ENCODE peak calls at places on chromosomes 16 and 17, in seven cellular contexts. B, A, K, P, R, V and J are unnamed samples.

GRCh38 chr17:47205419-47205963 is 3.7 kb upstream of the MYL4 start:
- DNase-seq in B (no peak), A (no peak), K (peak; percentile 84), P (no peak), R (peak; percentile 39), V (no peak), J (no peak)

GRCh38 chr17:78010759-78011158 is 52.3 kb downstream of the TNRC6C start:
- DNase-seq in B (no peak), A (no peak), K (no peak), P (no peak), R (no peak), V (no peak), J (no peak)

GRCh38 chr17:77601054-77601979 is 357.2 kb upstream of the TNRC6C start:
- DNase-seq in B (no peak), A (no peak), K (no peak), P (no peak), R (peak; percentile 9), V (no peak), J (no peak)

GRCh38 chr17:78343433-78344201 is 16.3 kb downstream of the SOCS3 start:
- DNase-seq in B (peak; percentile 36), A (no peak), K (peak; percentile 91), P (no peak), R (no peak), V (no peak), J (no peak)

GRCh38 chr17:74185786-74186185 is 17.7 kb upstream of the RPL38 start:
- DNase-seq in B (no peak), A (no peak), K (no peak), P (no peak), R (no peak), V (no peak), J (no peak)

GRCh38 chr16:10088380-10088793 is 93.8 kb downstream of the GRIN2A start:
- DNase-seq in B (no peak), A (no peak), K (no peak), P (no peak), R (no peak), V (no peak), J (no peak)

GRCh38 chr16:3356118-3356517 is 429 bp downstream of the OR2C1 start:
- DNase-seq in B (no peak), A (no peak), K (no peak), P (no peak), R (no peak), V (no peak), J (no peak)

GRCh38 chr16:51982715-51983680 is 563.9 kb downstream of the TOX3 start:
- DNase-seq in B (peak; percentile 11), A (peak; percentile 30), K (peak; percentile 24), P (peak; percentile 41), R (peak; percentile 35), V (peak; percentile 87), J (peak; percentile 56)

GRCh38 chr16:14283786-14284185 is 212.7 kb downstream of the MRTFB start:
- DNase-seq in B (no peak), A (no peak), K (no peak), P (no peak), R (no peak), V (no peak), J (no peak)

GRCh38 chr17:42111901-42112551 is 488 bp downstream of the DHX58 start:
- DNase-seq in B (peak; percentile 74), A (peak; percentile 52), K (peak; percentile 45), P (no peak), R (peak; percentile 45), V (peak; percentile 52), J (no peak)

GRCh38 chr17:80704381-80704819 is 159.8 kb downstream of the RPTOR start:
- DNase-seq in B (no peak), A (no peak), K (no peak), P (no peak), R (no peak), V (no peak), J (no peak)

GRCh38 chr16:84340305-84341040 is 27.9 kb upstream of the ATP2C2 start:
- DNase-seq in B (no peak), A (peak; percentile 43), K (no peak), P (no peak), R (no peak), V (no peak), J (peak; percentile 45)

GRCh38 chr17:834136-834535 is 52.0 kb downstream of the MRM3 start:
- DNase-seq in B (no peak), A (no peak), K (no peak), P (no peak), R (no peak), V (no peak), J (no peak)

GRCh38 chr16:80151706-80152073 is 389.1 kb upstream of the DYNLRB2 start:
- DNase-seq in B (no peak), A (no peak), K (no peak), P (no peak), R (no peak), V (no peak), J (no peak)

GRCh38 chr17:60941028-60941427 is 263.4 kb downstream of the BCAS3 start:
- DNase-seq in B (no peak), A (no peak), K (no peak), P (peak; percentile 70), R (peak; percentile 90), V (peak; percentile 0), J (no peak)

GRCh38 chr16:5571446-5571845 is 473.9 kb upstream of the EEF2KMT start:
- DNase-seq in B (no peak), A (no peak), K (no peak), P (no peak), R (no peak), V (no peak), J (no peak)

GRCh38 chr16:85606920-85607319 is 6.2 kb upstream of the GSE1 start:
- DNase-seq in B (no peak), A (no peak), K (no peak), P (no peak), R (no peak), V (no peak), J (no peak)

GRCh38 chr16:53991181-53992056 is 287.5 kb downstream of the FTO start:
- DNase-seq in B (no peak), A (no peak), K (peak; percentile 23), P (peak; percentile 1), R (no peak), V (no peak), J (peak; percentile 50)

GRCh38 chr17:75652934-75653549 is 13.9 kb downstream of the RECQL5 start:
- DNase-seq in B (no peak), A (no peak), K (peak; percentile 47), P (no peak), R (no peak), V (peak; percentile 11), J (no peak)

GRCh38 chr17:13702266-13702665 is 100.5 kb upstream of the HS3ST3A1 start:
- DNase-seq in B (no peak), A (no peak), K (no peak), P (peak; percentile 82), R (peak; percentile 55), V (no peak), J (peak; percentile 8)

GRCh38 chr16:67226295-67226803 is 581 bp upstream of the TMEM208 start:
- DNase-seq in B (no peak), A (no peak), K (no peak), P (no peak), R (no peak), V (no peak), J (no peak)